ENCODE peak calls at places on chromosomes 16 and 17, in ten cellular contexts. V, X, F, N, A, D, K, Y, U and W are unnamed samples.

GRCh38 chr16:88013091-88013609 is 61.9 kb downstream of the BANP start:
- DNase-seq in F (no peak), X (peak; percentile 85), Y (no peak), K (no peak), V (peak; percentile 33), N (peak; percentile 14), D (no peak), U (peak; percentile 56), A (no peak), W (no peak)

GRCh38 chr17:2893422-2893914 is 97.2 kb downstream of the RAP1GAP2 start:
- DNase-seq in D (no peak), V (no peak), A (no peak), N (peak; percentile 27), F (no peak), U (no peak), K (no peak), Y (no peak), X (peak; percentile 79), W (no peak)

GRCh38 chr17:35841505-35841904 is 27.2 kb downstream of the HEATR9 start:
- DNase-seq in V (no peak), K (no peak), U (no peak), D (no peak), X (no peak), A (no peak), F (no peak), Y (no peak), N (peak; percentile 8), W (no peak)

GRCh38 chr17:69523252-69523861 is 108.9 kb downstream of the MAP2K6 start:
- DNase-seq in A (no peak), D (no peak), U (no peak), V (no peak), F (peak; percentile 24), K (peak; percentile 24), X (no peak), N (peak; percentile 40), Y (no peak), W (peak; percentile 82)

GRCh38 chr16:988465-989353 is 7.1 kb downstream of the SOX8 start:
- DNase-seq in D (no peak), U (no peak), Y (no peak), K (no peak), A (peak; percentile 53), N (no peak), X (no peak), V (no peak), F (no peak), W (no peak)

GRCh38 chr17:12395733-12396354 is 269.8 kb upstream of the MYOCD start:
- DNase-seq in Y (no peak), V (no peak), K (no peak), U (no peak), X (no peak), A (no peak), F (no peak), D (no peak), N (no peak), W (peak; percentile 37)

GRCh38 chr17:31310260-31310659 is 3.6 kb downstream of the EVI2B start:
- DNase-seq in F (no peak), U (no peak), N (no peak), V (no peak), A (no peak), X (no peak), K (no peak), Y (no peak), D (no peak), W (peak; percentile 56)

GRCh38 chr17:80260791-80261158 is at the start of gene RNF213:
- DNase-seq in D (no peak), U (no peak), A (no peak), Y (no peak), F (peak; percentile 56), N (peak; percentile 19), V (peak; percentile 75), K (no peak), X (peak; percentile 75), W (peak; percentile 70)

GRCh38 chr16:81861915-81862314 is 82.8 kb downstream of the PLCG2 start:
- DNase-seq in N (no peak), X (no peak), V (no peak), U (no peak), Y (no peak), D (no peak), A (no peak), F (no peak), K (no peak), W (no peak)

GRCh38 chr16:31709181-31709580 is 164.4 kb upstream of the ZNF267 start:
- DNase-seq in V (no peak), X (no peak), U (no peak), Y (no peak), D (no peak), K (no peak), N (no peak), A (no peak), F (no peak), W (no peak)

GRCh38 chr16:31706925-31707324 is 166.7 kb upstream of the ZNF267 start:
- DNase-seq in F (no peak), Y (no peak), N (no peak), V (no peak), U (no peak), X (no peak), D (no peak), K (no peak), A (no peak), W (no peak)

GRCh38 chr16:31706318-31706717 is 167.3 kb upstream of the ZNF267 start:
- DNase-seq in K (no peak), Y (no peak), V (no peak), D (no peak), X (no peak), N (no peak), A (no peak), F (no peak), U (no peak), W (no peak)

GRCh38 chr16:31708348-31708747 is 165.3 kb upstream of the ZNF267 start:
- DNase-seq in N (no peak), F (no peak), D (no peak), X (no peak), K (no peak), U (no peak), Y (no peak), A (no peak), V (no peak), W (no peak)

GRCh38 chr16:31707743-31708335 is 165.8 kb upstream of the ZNF267 start:
- DNase-seq in F (no peak), U (no peak), K (no peak), D (no peak), Y (no peak), X (no peak), V (no peak), N (no peak), A (no peak), W (no peak)
- H3K4me3 ChIP-seq in F (no peak overlapping the region), U (no peak overlapping the region), K (no peak overlapping the region), D (no peak overlapping the region), Y (no peak overlapping the region), X (no peak overlapping the region), V (no peak overlapping the region), N (no peak overlapping the region), A (no peak overlapping the region), W (no peak overlapping the region)

GRCh38 chr17:39946551-39947330 is 16.1 kb upstream of the GSDMA start:
- DNase-seq in K (no peak), N (no peak), U (no peak), V (no peak), X (no peak), F (no peak), Y (no peak), D (no peak), A (no peak), W (no peak)
- TF ChIP-seq CTCF in K (no peak), N (no peak), U (no peak), V (no peak), X (no peak), F (no peak), Y (no peak), D (no peak), A (no peak), W (no peak)

GRCh38 chr16:30370444-30371247 is at the start of gene TBC1D10B:
- DNase-seq in N (peak; percentile 100), F (peak; percentile 98), A (peak; percentile 97), X (peak; percentile 99), V (peak; percentile 99), D (peak; percentile 100), K (peak; percentile 100), U (peak; percentile 100), Y (peak; percentile 100), W (peak; percentile 100)

GRCh38 chr16:30371248-30371816 is 1.0 kb upstream of the TBC1D10B start:
- DNase-seq in D (no peak), F (no peak), A (no peak), U (no peak), K (no peak), V (no peak), Y (no peak), N (no peak), X (no peak), W (no peak)

GRCh38 chr16:30369938-30370443 is 303 bp downstream of the TBC1D10B start:
- DNase-seq in F (no peak), K (no peak), V (no peak), D (no peak), Y (no peak), X (no peak), U (no peak), N (no peak), A (no peak), W (no peak)

GRCh38 chr16:30372725-30373124 is 1.9 kb upstream of the MYL11 start:
- DNase-seq in F (no peak), U (no peak), D (no peak), Y (no peak), K (no peak), A (no peak), N (no peak), V (no peak), X (no peak), W (no peak)

GRCh38 chr16:30372037-30372712 is 1.9 kb upstream of the TBC1D10B start:
- DNase-seq in K (no peak), Y (no peak), D (no peak), X (no peak), A (no peak), U (no peak), V (no peak), F (no peak), N (no peak), W (no peak)
- H3K4me3 ChIP-seq in K (no peak overlapping the region), Y (no peak overlapping the region), D (no peak overlapping the region), X (no peak overlapping the region), A (no peak overlapping the region), U (no peak overlapping the region), V (no peak overlapping the region), F (no peak overlapping the region), N (no peak overlapping the region), W (no peak overlapping the region)

GRCh38 chr16:86045601-86045971 is 146.6 kb downstream of the IRF8 start:
- DNase-seq in F (no peak), A (no peak), Y (no peak), V (no peak), X (peak; percentile 1), U (peak; percentile 9), N (no peak), D (no peak), K (no peak), W (no peak)

GRCh38 chr16:86044881-86045600 is 146.1 kb downstream of the IRF8 start:
- DNase-seq in F (no peak), D (no peak), U (peak; percentile 52), N (no peak), Y (no peak), A (no peak), V (no peak), X (peak; percentile 24), K (no peak), W (peak; percentile 23)

GRCh38 chr16:86046026-86046713 is 147.2 kb downstream of the IRF8 start:
- DNase-seq in K (no peak), Y (no peak), U (peak; percentile 54), A (no peak), D (no peak), N (no peak), V (no peak), F (no peak), X (peak; percentile 3), W (no peak)

GRCh38 chr16:86042996-86043725 is 144.2 kb downstream of the IRF8 start:
- DNase-seq in F (no peak), U (no peak), V (no peak), N (no peak), D (no peak), Y (no peak), A (no peak), K (no peak), X (no peak), W (no peak)

GRCh38 chr16:86044241-86044671 is 145.3 kb downstream of the IRF8 start:
- DNase-seq in X (peak; percentile 39), Y (no peak), U (peak; percentile 78), K (peak; percentile 23), N (peak; percentile 39), A (no peak), D (no peak), V (no peak), F (no peak), W (peak; percentile 62)
- TF ChIP-seq CTCF in X (peak; percentile 27), Y (peak; percentile 33), U (peak; percentile 55), K (peak; percentile 71), N (peak; percentile 55), A (peak; percentile 18), D (peak; percentile 56), V (peak; percentile 28), F (no peak), W (peak; percentile 72)